ENCODE peak calls at places on chromosomes 4 and X, in six cellular contexts. G is K562, Q is HCT116, W is H1, T is SK-N-SH, D is HepG2. K is an unnamed sample.
A peak's percentile ranks its signal among the peaks of the same experiment; 100 is the strongest.

GRCh38 chr4:120555058-120555457 is 367.5 kb downstream of the PRDM5 start:
- DNase-seq in G (no peak), Q (no peak), W (no peak), T (no peak), D (no peak), K (no peak)

GRCh38 chr4:112251044-112251632 is 19.6 kb downstream of the AP1AR start:
- DNase-seq in G (no peak), Q (no peak), W (no peak), T (no peak), D (no peak), K (no peak)

GRCh38 chr4:24328711-24329110 is 255.6 kb downstream of the DHX15 start:
- DNase-seq in G (no peak), Q (no peak), W (no peak), T (no peak), D (no peak), K (no peak)

GRCh38 chr4:186027405-186027804 is 41.6 kb upstream of the TLR3 start:
- DNase-seq in G (no peak), Q (no peak), W (no peak), T (no peak), D (no peak), K (no peak)

GRCh38 chrX:129540725-129541184 is 696 bp downstream of the OCRL start:
- DNase-seq in G (no peak), Q (no peak), W (peak; percentile 44), T (no peak), D (peak; percentile 12), K (no peak)

GRCh38 chr4:76622126-76622525 is 187.1 kb downstream of the SHROOM3 start:
- DNase-seq in G (no peak), Q (no peak), W (no peak), T (no peak), D (no peak), K (no peak)

GRCh38 chr4:40562681-40563080 is 67.0 kb downstream of the RBM47 start:
- DNase-seq in G (no peak), Q (no peak), W (no peak), T (no peak), D (no peak), K (no peak)

GRCh38 chrX:154437398-154437752 is 421 bp downstream of the GDI1 start:
- DNase-seq in G (no peak), Q (no peak), W (no peak), T (peak; percentile 73), D (no peak), K (no peak)

GRCh38 chrX:70998402-70999027 is 67.6 kb upstream of the SLC7A3 start:
- DNase-seq in G (no peak), Q (no peak), W (peak; percentile 46), T (no peak), D (peak; percentile 37), K (no peak)

GRCh38 chr4:186190456-186191265 is 706 bp upstream of the CYP4V2 start:
- DNase-seq in G (peak; percentile 56), Q (no peak), W (peak; percentile 61), T (peak; percentile 86), D (no peak), K (no peak)

GRCh38 chrX:69600182-69600581 is 15.7 kb upstream of the EDA start:
- DNase-seq in G (no peak), Q (no peak), W (no peak), T (no peak), D (no peak), K (no peak)

GRCh38 chr4:7212101-7212674 is 19.9 kb downstream of the SORCS2 start:
- DNase-seq in G (no peak), Q (no peak), W (no peak), T (no peak), D (peak; percentile 38), K (no peak)

GRCh38 chr4:38856524-38857337 is at the start of gene TLR6:
- DNase-seq in G (peak; percentile 51), Q (peak; percentile 80), W (peak; percentile 63), T (peak; percentile 51), D (peak; percentile 57), K (peak; percentile 91)

DNA sequence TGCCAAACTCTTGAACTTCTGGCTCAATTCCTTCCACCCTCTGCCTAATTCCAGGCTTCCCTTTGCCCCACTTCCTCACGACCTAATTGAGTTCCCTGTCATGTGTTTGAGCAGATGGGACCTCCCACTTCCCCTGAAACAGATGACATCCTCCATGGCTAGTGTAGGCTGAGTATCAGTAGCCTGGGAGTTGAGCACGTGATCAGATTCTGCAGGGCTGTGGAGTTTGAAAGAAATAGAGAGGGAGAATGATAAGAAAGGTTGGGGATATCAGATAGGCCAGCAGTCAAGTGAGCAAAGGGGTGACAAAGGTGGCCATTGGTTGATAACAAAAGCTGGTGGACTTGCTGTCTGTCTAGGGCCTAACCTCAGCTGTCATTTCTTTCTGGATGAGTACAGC is 18.8 kb upstream of the NWD2 start:
- DNase-seq in G (no peak), Q (no peak), W (no peak), T (no peak), D (no peak), K (no peak)
- TF ChIP-seq RAD21 in G (no peak), Q (no peak), W (no peak), T (no peak), D (no peak), K (no peak)

DNA sequence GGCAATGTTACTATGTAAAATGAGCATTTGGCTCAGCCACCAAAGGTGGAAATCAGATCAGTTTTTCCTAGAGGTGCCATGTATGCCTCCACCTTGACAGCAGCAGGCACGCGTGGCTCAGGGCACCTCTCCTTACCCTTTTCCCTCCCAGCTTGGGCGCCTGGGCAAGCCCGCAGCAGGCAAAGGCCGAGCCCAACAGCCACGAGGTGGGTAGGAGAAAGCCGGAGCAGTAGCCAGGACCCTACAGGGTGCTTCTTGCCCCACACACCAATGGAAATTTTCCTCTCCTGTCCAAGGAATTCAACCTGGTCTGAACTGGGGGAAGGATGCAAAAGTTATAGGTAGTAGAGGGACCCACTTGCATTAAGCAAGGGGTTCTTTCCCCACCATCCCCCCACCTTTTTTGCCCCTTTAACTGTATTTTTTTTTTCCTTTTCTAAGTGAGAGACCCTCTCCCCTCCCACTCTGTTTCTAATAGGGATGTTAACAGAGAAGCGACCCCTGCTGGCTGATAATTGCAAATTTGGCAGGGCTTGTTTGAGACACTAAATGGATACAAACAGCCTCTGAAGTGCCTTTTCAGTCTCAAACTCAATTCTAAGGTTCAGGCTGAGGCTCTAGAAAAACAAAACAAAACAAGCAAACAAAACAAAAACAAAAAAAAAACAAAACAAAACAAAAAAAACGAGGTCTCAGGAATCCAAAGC is 895.1 kb downstream of the PCDH18 start:
- DNase-seq in G (peak; percentile 14), Q (peak; percentile 15), W (peak; percentile 73), T (peak; percentile 22), D (peak; percentile 28), K (no peak)
- TF ChIP-seq YY1 in G (no peak), Q (no peak), W (no peak), T (no peak), D (no peak), K (no peak)

GRCh38 chr4:37666625-37667071 is 19.5 kb downstream of the RELL1 start:
- DNase-seq in G (no peak), Q (peak; percentile 96), W (no peak), T (no peak), D (peak; percentile 61), K (no peak)

GRCh38 chr4:37665347-37666009 is 20.7 kb downstream of the RELL1 start:
- DNase-seq in G (no peak), Q (no peak), W (no peak), T (no peak), D (no peak), K (no peak)

GRCh38 chr4:37670249-37670648 is 15.9 kb downstream of the RELL1 start:
- DNase-seq in G (no peak), Q (no peak), W (no peak), T (no peak), D (no peak), K (no peak)

GRCh38 chr4:37664696-37665095 is 21.5 kb downstream of the RELL1 start:
- DNase-seq in G (no peak), Q (no peak), W (no peak), T (no peak), D (no peak), K (no peak)

GRCh38 chr4:37667197-37668100 is 18.7 kb downstream of the RELL1 start:
- DNase-seq in G (no peak), Q (no peak), W (no peak), T (no peak), D (no peak), K (no peak)
- TF ChIP-seq RAD21 in G (no peak), Q (no peak), W (no peak), T (no peak), D (no peak), K (no peak)

DNA sequence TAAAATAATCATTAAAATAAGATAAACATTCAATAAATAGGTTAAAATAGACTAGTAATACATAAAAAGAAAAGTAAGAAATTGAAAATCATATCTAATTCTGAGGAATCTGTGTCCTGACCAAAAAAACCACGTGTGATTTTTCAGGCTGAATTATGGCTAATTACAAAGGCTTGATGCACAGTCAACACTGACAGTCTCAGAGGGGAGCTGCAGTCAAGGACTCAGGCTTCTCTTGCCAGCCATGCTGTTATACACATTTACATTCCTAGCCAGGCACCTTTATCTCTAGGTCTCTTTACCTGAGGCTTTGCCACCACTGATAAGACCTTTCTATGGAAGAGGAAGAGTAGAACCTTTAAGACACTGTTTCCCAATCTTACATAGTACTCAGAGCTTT is 1737.7 kb upstream of the PCDH10 start:
- DNase-seq in G (no peak), Q (no peak), W (no peak), T (no peak), D (no peak), K (no peak)
- TF ChIP-seq YY1 in G (no peak), Q (no peak), W (no peak), T (no peak), D (no peak), K (no peak)

K was measured in GM12878.